ENCODE peak calls at places on chromosomes 5 and 9, in eight cellular contexts. One of them, this sample, is unnamed. For H3K27me3, the result is how much of the 10 kb centered on the place peaks cover.

GRCh38 chr9:35566417-35566816 is 38.6 kb upstream of the TESK1 start:
- DNase-seq in adipocyte: peak
- DNase-seq in tibial artery: no peak
- DNase-seq in lower lobe of right lung: no peak
- DNase-seq in GM06990: no peak
- DNase-seq in WERI-Rb-1: no peak
- DNase-seq in CD8-positive, alpha-beta T cell: no peak
- DNase-seq in ascending aorta: no peak
- DNase-seq in this sample: no peak

GRCh38 chr9:131436865-131437271 is 43.0 kb downstream of the PRRC2B start:
- DNase-seq in adipocyte: no peak
- DNase-seq in tibial artery: no peak
- DNase-seq in lower lobe of right lung: no peak
- DNase-seq in GM06990: no peak
- DNase-seq in WERI-Rb-1: no peak
- DNase-seq in CD8-positive, alpha-beta T cell: no peak
- DNase-seq in ascending aorta: no peak
- DNase-seq in this sample: peak

GRCh38 chr9:38390851-38391250 is 1.7 kb upstream of the ALDH1B1 start:
- DNase-seq in adipocyte: no peak
- DNase-seq in tibial artery: no peak
- DNase-seq in lower lobe of right lung: no peak
- DNase-seq in GM06990: no peak
- DNase-seq in WERI-Rb-1: no peak
- DNase-seq in CD8-positive, alpha-beta T cell: no peak
- DNase-seq in ascending aorta: no peak
- DNase-seq in this sample: no peak

GRCh38 chr5:119435436-119436132 is 16.7 kb upstream of the HSD17B4 start:
- DNase-seq in adipocyte: peak
- DNase-seq in tibial artery: peak
- DNase-seq in lower lobe of right lung: peak
- DNase-seq in GM06990: peak
- DNase-seq in WERI-Rb-1: peak
- DNase-seq in CD8-positive, alpha-beta T cell: peak
- DNase-seq in ascending aorta: peak
- DNase-seq in this sample: no peak

GRCh38 chr9:93129286-93129685 is 4.8 kb downstream of the NINJ1 start:
- DNase-seq in adipocyte: no peak
- DNase-seq in tibial artery: no peak
- DNase-seq in lower lobe of right lung: no peak
- DNase-seq in GM06990: no peak
- DNase-seq in WERI-Rb-1: no peak
- DNase-seq in CD8-positive, alpha-beta T cell: no peak
- DNase-seq in ascending aorta: no peak
- DNase-seq in this sample: no peak

GRCh38 chr9:112094240-112094639 is 80.9 kb downstream of the SUSD1 start:
- DNase-seq in adipocyte: no peak
- DNase-seq in tibial artery: no peak
- DNase-seq in lower lobe of right lung: no peak
- DNase-seq in GM06990: no peak
- DNase-seq in WERI-Rb-1: no peak
- DNase-seq in CD8-positive, alpha-beta T cell: no peak
- DNase-seq in ascending aorta: no peak
- DNase-seq in this sample: no peak

GRCh38 chr9:107807183-107807582 is 317.6 kb upstream of the KLF4 start:
- DNase-seq in adipocyte: peak
- DNase-seq in tibial artery: no peak
- DNase-seq in lower lobe of right lung: no peak
- DNase-seq in GM06990: no peak
- DNase-seq in WERI-Rb-1: no peak
- DNase-seq in CD8-positive, alpha-beta T cell: no peak
- DNase-seq in ascending aorta: no peak
- DNase-seq in this sample: no peak

GRCh38 chr9:69877852-69878507 is 57.4 kb downstream of the CFAP95 start:
- DNase-seq in adipocyte: peak
- DNase-seq in tibial artery: no peak
- DNase-seq in lower lobe of right lung: no peak
- DNase-seq in GM06990: no peak
- DNase-seq in WERI-Rb-1: no peak
- DNase-seq in CD8-positive, alpha-beta T cell: no peak
- DNase-seq in ascending aorta: no peak
- DNase-seq in this sample: peak

GRCh38 chr5:55407059-55407684 is 99.4 kb downstream of the MTREX start:
- DNase-seq in adipocyte: peak
- DNase-seq in tibial artery: no peak
- DNase-seq in lower lobe of right lung: no peak
- DNase-seq in GM06990: no peak
- DNase-seq in WERI-Rb-1: no peak
- DNase-seq in CD8-positive, alpha-beta T cell: no peak
- DNase-seq in ascending aorta: no peak
- DNase-seq in this sample: peak

GRCh38 chr5:40221796-40222195 is 457.9 kb upstream of the PTGER4 start:
- DNase-seq in adipocyte: peak
- DNase-seq in tibial artery: no peak
- DNase-seq in lower lobe of right lung: no peak
- DNase-seq in GM06990: no peak
- DNase-seq in WERI-Rb-1: no peak
- DNase-seq in CD8-positive, alpha-beta T cell: no peak
- DNase-seq in ascending aorta: no peak
- DNase-seq in this sample: no peak

GRCh38 chr5:58151414-58151813 is 308.5 kb downstream of the PLK2 start:
- DNase-seq in adipocyte: no peak
- DNase-seq in tibial artery: no peak
- DNase-seq in lower lobe of right lung: no peak
- DNase-seq in GM06990: no peak
- DNase-seq in WERI-Rb-1: no peak
- DNase-seq in CD8-positive, alpha-beta T cell: no peak
- DNase-seq in ascending aorta: no peak
- DNase-seq in this sample: no peak

GRCh38 chr5:154286557-154286956 is 96.0 kb downstream of the GALNT10 start:
- DNase-seq in adipocyte: no peak
- DNase-seq in tibial artery: no peak
- DNase-seq in lower lobe of right lung: no peak
- DNase-seq in GM06990: no peak
- DNase-seq in WERI-Rb-1: no peak
- DNase-seq in CD8-positive, alpha-beta T cell: no peak
- DNase-seq in ascending aorta: no peak
- DNase-seq in this sample: no peak

GRCh38 chr5:132500931-132501628 is 10.5 kb upstream of the IRF1 start:
- DNase-seq in adipocyte: peak
- DNase-seq in tibial artery: no peak
- DNase-seq in lower lobe of right lung: peak
- DNase-seq in GM06990: peak
- DNase-seq in WERI-Rb-1: peak
- DNase-seq in CD8-positive, alpha-beta T cell: peak
- DNase-seq in ascending aorta: peak
- DNase-seq in this sample: no peak

GRCh38 chr5:112146323-112146848 is 272.7 kb downstream of the EPB41L4A start:
- DNase-seq in adipocyte: peak
- DNase-seq in tibial artery: peak
- DNase-seq in lower lobe of right lung: no peak
- DNase-seq in GM06990: peak
- DNase-seq in WERI-Rb-1: no peak
- DNase-seq in CD8-positive, alpha-beta T cell: no peak
- DNase-seq in ascending aorta: peak
- DNase-seq in this sample: no peak

GRCh38 chr5:4737868-4738267 is 402.3 kb upstream of the ADAMTS16 start:
- DNase-seq in adipocyte: no peak
- DNase-seq in tibial artery: no peak
- DNase-seq in lower lobe of right lung: no peak
- DNase-seq in GM06990: no peak
- DNase-seq in WERI-Rb-1: no peak
- DNase-seq in CD8-positive, alpha-beta T cell: no peak
- DNase-seq in ascending aorta: no peak
- DNase-seq in this sample: no peak

GRCh38 chr9:69391946-69392345 is 66.9 kb downstream of the ENTREP1 start:
- DNase-seq in adipocyte: no peak
- DNase-seq in tibial artery: no peak
- DNase-seq in lower lobe of right lung: no peak
- DNase-seq in GM06990: no peak
- DNase-seq in WERI-Rb-1: no peak
- DNase-seq in CD8-positive, alpha-beta T cell: no peak
- DNase-seq in ascending aorta: no peak
- DNase-seq in this sample: no peak

DNA sequence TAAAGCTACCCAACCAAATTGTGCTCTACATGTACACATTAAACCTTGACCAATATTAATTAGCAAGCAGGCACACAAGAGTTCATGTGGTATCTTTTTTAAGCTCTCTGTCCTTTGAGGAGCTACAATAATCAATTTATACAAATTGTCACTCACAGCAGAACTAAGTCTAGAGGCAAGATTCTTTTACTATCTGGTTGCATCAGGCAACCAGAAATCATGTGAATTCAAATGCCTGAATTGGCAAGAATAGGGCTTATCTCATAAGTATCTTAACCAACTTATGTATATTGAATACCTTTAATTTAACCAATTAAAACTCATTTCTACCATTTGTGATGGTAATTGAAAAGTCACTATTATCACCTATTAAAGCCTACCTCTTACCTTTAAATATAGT is 145.5 kb upstream of the HAPLN1 start:
- DNase-seq in adipocyte: peak
- DNase-seq in tibial artery: no peak
- DNase-seq in lower lobe of right lung: no peak
- DNase-seq in GM06990: no peak
- DNase-seq in WERI-Rb-1: no peak
- DNase-seq in CD8-positive, alpha-beta T cell: no peak
- DNase-seq in ascending aorta: no peak
- DNase-seq in this sample: no peak
- H3K27me3 ChIP-seq in adipocyte: under half
- H3K27me3 ChIP-seq in tibial artery: under half
- H3K27me3 ChIP-seq in lower lobe of right lung: under half
- H3K27me3 ChIP-seq in GM06990: under half
- H3K27me3 ChIP-seq in WERI-Rb-1: under half
- H3K27me3 ChIP-seq in CD8-positive, alpha-beta T cell: under half
- H3K27me3 ChIP-seq in ascending aorta: under half
- H3K27me3 ChIP-seq in this sample: under half

DNA sequence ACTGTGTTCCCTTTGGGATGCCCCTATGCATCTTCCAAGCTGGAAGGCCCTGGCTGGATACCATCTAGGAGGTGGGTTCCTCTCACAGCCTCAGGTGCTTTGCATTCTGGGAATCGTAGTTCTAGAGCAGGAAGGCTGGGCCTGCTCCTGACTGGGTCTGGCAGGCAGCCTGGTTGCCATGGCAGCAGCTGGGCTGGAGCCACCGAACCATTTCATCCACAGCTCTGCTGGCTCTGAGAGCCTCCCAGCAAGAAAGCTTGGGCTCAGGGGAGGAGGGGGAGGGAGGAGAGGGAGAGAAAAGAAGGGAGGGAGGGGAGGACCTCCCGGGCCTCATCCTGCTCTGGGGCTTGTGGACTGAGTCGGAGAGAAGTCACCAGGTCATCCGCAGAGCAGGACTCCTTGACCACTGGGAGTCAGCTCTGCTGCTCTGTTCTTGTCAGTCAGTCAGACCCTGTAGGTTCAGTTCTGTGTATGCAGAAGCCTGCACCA is 65.2 kb upstream of the ARAP3 start:
- DNase-seq in adipocyte: peak
- DNase-seq in tibial artery: peak
- DNase-seq in lower lobe of right lung: peak
- DNase-seq in GM06990: peak
- DNase-seq in WERI-Rb-1: peak
- DNase-seq in CD8-positive, alpha-beta T cell: no peak
- DNase-seq in ascending aorta: peak
- DNase-seq in this sample: peak
- H3K27me3 ChIP-seq in adipocyte: half or more
- H3K27me3 ChIP-seq in tibial artery: under half
- H3K27me3 ChIP-seq in lower lobe of right lung: under half
- H3K27me3 ChIP-seq in GM06990: under half
- H3K27me3 ChIP-seq in WERI-Rb-1: under half
- H3K27me3 ChIP-seq in CD8-positive, alpha-beta T cell: under half
- H3K27me3 ChIP-seq in ascending aorta: under half
- H3K27me3 ChIP-seq in this sample: under half

GRCh38 chr9:967851-968641 is 8.4 kb upstream of the DMRT3 start:
- DNase-seq in adipocyte: peak
- DNase-seq in tibial artery: no peak
- DNase-seq in lower lobe of right lung: no peak
- DNase-seq in GM06990: no peak
- DNase-seq in WERI-Rb-1: no peak
- DNase-seq in CD8-positive, alpha-beta T cell: no peak
- DNase-seq in ascending aorta: no peak
- DNase-seq in this sample: no peak
- H3K27me3 ChIP-seq in adipocyte: under half
- H3K27me3 ChIP-seq in tibial artery: half or more
- H3K27me3 ChIP-seq in lower lobe of right lung: half or more
- H3K27me3 ChIP-seq in GM06990: under half
- H3K27me3 ChIP-seq in WERI-Rb-1: under half
- H3K27me3 ChIP-seq in CD8-positive, alpha-beta T cell: under half
- H3K27me3 ChIP-seq in ascending aorta: under half
- H3K27me3 ChIP-seq in this sample: half or more

DNA sequence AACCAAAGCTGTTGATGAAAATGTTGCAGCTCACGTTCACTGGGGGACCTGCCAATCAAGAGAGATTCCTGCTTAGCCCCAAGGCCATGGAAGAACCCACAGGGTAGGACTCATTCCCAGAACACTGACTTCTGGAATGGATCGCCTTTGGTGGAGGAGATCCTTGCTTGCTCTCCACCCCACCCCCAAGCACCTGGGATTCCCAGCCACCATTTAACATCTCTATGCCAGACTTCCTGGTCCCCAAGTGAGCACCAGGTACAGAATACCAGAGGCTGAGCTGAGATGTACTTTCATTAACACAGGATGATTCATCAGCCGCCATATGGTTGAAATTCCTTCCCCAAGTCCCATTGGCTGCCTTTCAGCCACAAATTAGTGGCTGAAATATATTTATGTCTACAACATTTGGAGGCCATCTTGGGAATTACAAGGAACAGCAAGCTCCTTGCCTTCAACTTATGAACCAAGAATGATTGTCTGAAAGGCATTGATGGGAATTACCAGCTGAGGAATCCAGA is 37.9 kb downstream of the GLRA1 start:
- DNase-seq in adipocyte: no peak
- DNase-seq in tibial artery: no peak
- DNase-seq in lower lobe of right lung: no peak
- DNase-seq in GM06990: no peak
- DNase-seq in WERI-Rb-1: no peak
- DNase-seq in CD8-positive, alpha-beta T cell: no peak
- DNase-seq in ascending aorta: no peak
- DNase-seq in this sample: no peak
- H3K27me3 ChIP-seq in adipocyte: under half
- H3K27me3 ChIP-seq in tibial artery: under half
- H3K27me3 ChIP-seq in lower lobe of right lung: under half
- H3K27me3 ChIP-seq in GM06990: under half
- H3K27me3 ChIP-seq in WERI-Rb-1: under half
- H3K27me3 ChIP-seq in CD8-positive, alpha-beta T cell: under half
- H3K27me3 ChIP-seq in ascending aorta: under half
- H3K27me3 ChIP-seq in this sample: under half

DNA sequence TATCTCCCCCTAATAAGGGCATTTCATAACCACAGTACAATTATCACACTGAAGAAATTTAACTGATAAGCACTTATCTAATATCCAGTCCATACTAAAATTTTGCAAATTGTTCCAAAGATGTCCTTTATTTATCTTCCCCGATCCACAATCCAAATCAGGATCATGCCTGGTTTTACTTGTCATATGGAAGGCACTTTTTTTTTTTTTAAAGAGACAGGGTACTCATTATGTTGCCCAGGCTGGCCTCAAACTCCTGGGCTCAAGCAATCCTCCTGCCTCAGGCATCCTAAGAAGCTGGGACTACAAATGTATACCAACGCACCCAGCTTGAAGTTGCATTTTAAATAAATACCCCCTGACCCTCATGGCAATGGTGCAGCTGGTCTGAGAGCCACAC is 26.6 kb downstream of the PTPN3 start:
- DNase-seq in adipocyte: no peak
- DNase-seq in tibial artery: no peak
- DNase-seq in lower lobe of right lung: no peak
- DNase-seq in GM06990: no peak
- DNase-seq in WERI-Rb-1: no peak
- DNase-seq in CD8-positive, alpha-beta T cell: no peak
- DNase-seq in ascending aorta: no peak
- DNase-seq in this sample: no peak
- H3K27me3 ChIP-seq in adipocyte: under half
- H3K27me3 ChIP-seq in tibial artery: under half
- H3K27me3 ChIP-seq in lower lobe of right lung: under half
- H3K27me3 ChIP-seq in GM06990: under half
- H3K27me3 ChIP-seq in WERI-Rb-1: under half
- H3K27me3 ChIP-seq in CD8-positive, alpha-beta T cell: under half
- H3K27me3 ChIP-seq in ascending aorta: under half
- H3K27me3 ChIP-seq in this sample: under half

This sample was measured in NT2/D1.